ENCODE peak calls at places on chromosomes 12 and 14, in six cellular contexts. Q is ovary, X is gastrocnemius medialis, F is uterus, Y is tibial nerve, V is A549. P is an unnamed sample.
A peak's percentile ranks its signal among the peaks of the same experiment; 100 is the strongest.

GRCh38 chr12:28424965-28425364 is 234.7 kb downstream of the CCDC91 start:
- DNase-seq in X (no peak), F (no peak), Y (no peak), V (no peak), Q (no peak), P (no peak)

GRCh38 chr12:68978678-68979077 is 45.7 kb upstream of the CPM start:
- DNase-seq in X (no peak), V (no peak), F (no peak), Y (no peak), Q (no peak), P (no peak)

GRCh38 chr12:2054091-2055018 is 1.6 kb downstream of the CACNA1C start:
- DNase-seq in V (no peak), Q (no peak), Y (no peak), X (no peak), F (peak; percentile 51), P (no peak)

GRCh38 chr12:116675339-116676107 is 62.3 kb downstream of the SPRING1 start:
- DNase-seq in F (no peak), Y (no peak), X (no peak), V (no peak), Q (no peak), P (no peak)

GRCh38 chr14:95871531-95871930 is 5.1 kb upstream of the TUNAR start:
- DNase-seq in V (no peak), F (no peak), Q (no peak), X (no peak), Y (no peak), P (no peak)

GRCh38 chr14:76181546-76181945 is 29.8 kb downstream of the GPATCH2L start:
- DNase-seq in V (no peak), X (no peak), F (no peak), Q (no peak), Y (no peak), P (no peak)

GRCh38 chr12:124565071-124565491 is 2.3 kb downstream of the NCOR2 start:
- DNase-seq in V (no peak), X (no peak), Y (no peak), F (no peak), Q (no peak), P (no peak)

GRCh38 chr12:69988601-69989194 is 163.7 kb downstream of the MYRFL start:
- DNase-seq in Y (no peak), Q (no peak), X (no peak), V (no peak), F (no peak), P (no peak)

GRCh38 chr12:52971701-52972329 is 22.9 kb downstream of the KRT18 start:
- DNase-seq in F (no peak), Y (no peak), Q (no peak), V (peak; percentile 73), X (no peak), P (peak; percentile 72)

GRCh38 chr12:80058586-80058985 is 40.8 kb upstream of the OTOGL start:
- DNase-seq in V (no peak), F (no peak), Y (no peak), Q (no peak), X (no peak), P (no peak)

GRCh38 chr14:79044894-79045624 is 874.9 kb downstream of the NRXN3 start:
- DNase-seq in Y (no peak), F (peak; percentile 20), X (no peak), Q (no peak), V (peak; percentile 14), P (peak; percentile 11)

GRCh38 chr14:100399052-100399849 is 76.1 kb downstream of the SLC25A47 start:
- DNase-seq in V (no peak), Y (no peak), F (no peak), Q (no peak), X (no peak), P (no peak)

GRCh38 chr12:9244894-9245293 is 36.7 kb upstream of the PZP start:
- DNase-seq in X (no peak), Y (no peak), V (no peak), F (no peak), Q (no peak), P (no peak)

GRCh38 chr14:28759056-28759657 is 7.4 kb upstream of the FOXG1 start:
- DNase-seq in F (no peak), X (no peak), Y (no peak), Q (no peak), V (no peak), P (no peak)

GRCh38 chr12:118193477-118193876 is 57.6 kb downstream of the PEBP1 start:
- DNase-seq in Y (no peak), V (no peak), X (no peak), F (no peak), Q (no peak), P (no peak)

GRCh38 chr14:97459180-97459579 is 662.0 kb downstream of the VRK1 start:
- DNase-seq in Y (no peak), F (no peak), X (no peak), V (no peak), Q (no peak), P (no peak)

GRCh38 chr14:104770851-104771272 is 17.9 kb downstream of the SIVA1 start:
- DNase-seq in V (no peak), Y (no peak), Q (no peak), F (no peak), X (no peak), P (no peak)

GRCh38 chr14:104771374-104771773 is 18.4 kb downstream of the SIVA1 start:
- DNase-seq in Q (no peak), V (no peak), F (no peak), Y (no peak), X (no peak), P (no peak)

GRCh38 chr14:104772707-104773504 is 20.0 kb downstream of the SIVA1 start:
- DNase-seq in F (no peak), V (no peak), X (no peak), Y (no peak), Q (no peak), P (no peak)

GRCh38 chr14:104773505-104774452 is 20.8 kb downstream of the SIVA1 start:
- DNase-seq in X (no peak), Y (no peak), F (no peak), V (no peak), Q (no peak), P (no peak)

GRCh38 chr14:104771918-104772706 is 19.2 kb downstream of the SIVA1 start:
- DNase-seq in F (no peak), X (no peak), V (no peak), Q (no peak), Y (no peak), P (no peak)
- TF ChIP-seq POLR2A in F (no peak), X (no peak), V (no peak), Q (no peak), Y (no peak), P (no peak)

DNA sequence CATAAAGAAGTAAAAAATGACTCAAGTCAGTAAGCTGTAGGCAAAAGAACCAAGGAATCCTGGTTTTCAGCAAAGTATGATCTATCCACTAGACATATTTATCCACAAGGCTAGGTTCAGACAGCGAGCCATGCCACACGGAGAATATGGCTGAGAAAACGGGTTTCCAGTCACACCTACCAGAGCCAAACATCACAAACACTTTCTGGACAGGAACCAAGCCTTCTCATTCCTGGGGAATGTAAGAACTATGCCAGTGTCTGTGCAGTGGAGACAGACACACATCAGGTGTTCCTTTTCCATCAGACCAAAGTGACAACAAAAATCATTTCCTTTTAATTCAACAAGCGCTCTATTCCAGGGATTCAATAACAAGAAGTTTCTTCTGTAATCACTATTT is 41.1 kb downstream of the AREL1 start:
- DNase-seq in F (no peak), Q (no peak), X (no peak), Y (peak; percentile 40), V (no peak), P (no peak)
- TF ChIP-seq POLR2A in F (no peak), Q (no peak), X (no peak), Y (no peak), V (no peak), P (no peak)

GRCh38 chr12:100199347-100200136 is 1.1 kb upstream of the ACTR6 start:
- DNase-seq in Q (peak; percentile 60), F (peak; percentile 61), V (peak; percentile 69), Y (no peak), X (peak; percentile 64), P (peak; percentile 79)

GRCh38 chr12:100201604-100202423 is 1.2 kb downstream of the ACTR6 start:
- DNase-seq in F (no peak), V (no peak), Q (no peak), X (no peak), Y (no peak), P (no peak)

GRCh38 chr12:100197486-100197885 is 3.1 kb upstream of the ACTR6 start:
- DNase-seq in V (no peak), Y (no peak), F (no peak), X (no peak), Q (no peak), P (no peak)

GRCh38 chr12:100199023-100199346 is 1.6 kb upstream of the ACTR6 start:
- DNase-seq in F (no peak), X (no peak), Y (no peak), V (no peak), Q (no peak), P (no peak)

DNA sequence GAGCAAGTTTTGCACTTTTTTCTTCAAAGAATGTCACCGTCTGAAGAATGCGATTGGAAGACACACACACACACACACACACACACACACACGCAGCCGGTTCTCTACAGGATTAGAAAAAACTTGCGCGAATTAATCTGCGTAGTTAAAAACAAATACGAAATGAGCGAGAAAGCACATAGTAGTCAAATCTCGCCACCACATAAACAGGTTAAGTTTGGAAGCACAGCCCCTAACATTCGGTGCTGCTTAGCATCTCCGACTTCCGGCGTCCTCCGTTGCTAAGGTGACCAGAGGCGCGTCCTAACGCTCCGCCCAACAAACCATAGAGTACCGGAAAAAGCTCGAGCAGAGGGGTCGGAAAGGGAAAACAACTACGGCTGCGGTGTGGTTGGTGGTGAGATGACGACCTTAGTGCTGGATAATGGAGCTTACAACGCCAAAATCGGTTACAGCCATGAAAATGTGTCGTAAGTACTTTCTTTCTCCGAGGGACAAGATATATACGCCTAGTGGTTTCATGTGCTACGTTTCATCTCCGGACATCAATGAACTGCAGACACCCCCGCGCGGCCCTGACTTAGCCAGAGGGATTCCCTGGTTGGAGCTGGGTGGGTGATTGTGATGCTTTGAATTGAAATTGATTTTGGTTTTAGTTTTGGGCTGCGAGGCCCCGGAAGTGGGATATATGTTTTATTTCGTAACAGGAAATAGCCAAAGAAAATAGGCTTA is at the start of gene ACTR6:
- DNase-seq in Y (peak; percentile 97), F (peak; percentile 96), Q (peak; percentile 96), V (peak; percentile 93), X (peak; percentile 91), P (peak; percentile 69)
- TF ChIP-seq POLR2A in Y (peak; percentile 68), F (no peak), Q (peak; percentile 35), V (peak; percentile 57), X (peak; percentile 15), P (peak; percentile 59)

DNA sequence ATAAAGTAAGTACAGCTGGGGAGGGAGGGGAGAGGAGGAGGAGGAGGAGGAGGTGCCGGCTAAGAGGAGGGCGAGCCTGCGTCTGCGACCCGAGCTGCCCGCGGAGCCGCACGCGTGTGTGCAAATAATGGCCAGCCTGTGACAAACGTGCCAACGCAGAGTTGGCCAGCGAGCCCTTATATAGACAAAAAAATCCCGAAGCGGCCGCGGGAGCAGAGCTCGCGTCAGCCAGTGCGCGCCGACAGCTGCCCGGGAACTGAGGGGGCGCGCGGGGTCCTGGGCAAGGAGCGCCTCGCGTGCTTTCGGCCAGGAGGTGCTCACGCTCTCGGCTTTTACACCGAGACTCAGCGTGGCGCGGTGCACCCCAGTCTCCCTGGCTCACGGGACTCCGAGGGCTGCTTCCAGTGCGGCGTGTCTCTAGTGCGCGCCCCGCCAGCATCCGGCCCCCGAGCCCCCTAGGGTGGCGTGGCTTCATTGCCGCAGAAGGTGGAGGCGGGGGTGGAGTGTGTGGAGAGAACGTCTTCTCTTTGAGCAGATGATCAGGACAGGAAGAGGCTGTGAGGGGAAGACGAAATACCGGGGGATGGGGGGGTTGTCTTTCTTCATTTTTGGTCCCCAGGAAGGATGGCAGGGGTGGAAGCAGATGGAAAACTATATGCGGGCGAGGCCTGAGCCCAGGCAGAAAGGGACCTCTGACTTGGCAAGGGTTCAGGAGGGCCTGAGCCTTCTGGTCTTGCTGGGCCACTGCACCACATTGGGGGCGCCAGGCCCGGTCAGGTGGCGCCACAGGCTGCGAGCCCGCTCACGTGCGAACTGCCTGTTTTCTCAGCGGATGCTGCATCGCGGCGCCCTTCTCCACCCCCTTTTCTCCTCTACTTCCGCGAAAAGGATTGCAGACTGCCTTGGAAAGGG is 659 bp downstream of the SLC16A7 start:
- DNase-seq in V (peak; percentile 3), Y (peak; percentile 80), Q (peak; percentile 84), F (peak; percentile 81), X (peak; percentile 71), P (peak; percentile 3)
- TF ChIP-seq POLR2A in V (no peak), Y (peak; percentile 1), Q (no peak), F (peak; percentile 48), X (peak; percentile 54), P (no peak)